ENCODE peak calls at places on chromosomes 16 and 17, in eight cellular contexts. E, V, Q, F, X, Y, D and O are unnamed samples.

GRCh38 chr16:30829130-30830071 is 42.4 kb upstream of the ZNF629 start:
- DNase-seq in E (no peak), V (no peak), Q (no peak), F (peak; percentile 35), X (no peak), Y (peak; percentile 22), D (no peak), O (no peak)

GRCh38 chr16:73504591-73504990 is 456.7 kb upstream of the ZFHX3 start:
- DNase-seq in E (no peak), V (no peak), Q (no peak), F (no peak), X (no peak), Y (no peak), D (no peak), O (no peak)

GRCh38 chr17:48749621-48750553 is 21.3 kb upstream of the HOXB13 start:
- DNase-seq in E (no peak), V (no peak), Q (no peak), F (no peak), X (no peak), Y (no peak), D (no peak), O (no peak)

GRCh38 chr17:57277923-57278604 is 21.7 kb downstream of the MSI2 start:
- DNase-seq in E (no peak), V (no peak), Q (no peak), F (no peak), X (no peak), Y (no peak), D (no peak), O (no peak)

GRCh38 chr17:29091591-29092291 is 48.8 kb downstream of the PIPOX start:
- DNase-seq in E (no peak), V (no peak), Q (no peak), F (no peak), X (no peak), Y (no peak), D (no peak), O (no peak)

GRCh38 chr16:2985457-2985856 is 5.2 kb upstream of the PKMYT1 start:
- DNase-seq in E (no peak), V (no peak), Q (no peak), F (no peak), X (no peak), Y (no peak), D (no peak), O (no peak)

GRCh38 chr17:82021728-82022309 is 859 bp downstream of the CENPX start:
- DNase-seq in E (no peak), V (no peak), Q (no peak), F (no peak), X (no peak), Y (peak; percentile 79), D (no peak), O (peak; percentile 69)

GRCh38 chr17:32099686-32100085 is 42.6 kb upstream of the RHOT1 start:
- DNase-seq in E (no peak), V (no peak), Q (no peak), F (no peak), X (no peak), Y (no peak), D (no peak), O (no peak)

GRCh38 chr16:19840524-19841110 is 44.0 kb downstream of the GPRC5B start:
- DNase-seq in E (no peak), V (no peak), Q (no peak), F (no peak), X (no peak), Y (peak; percentile 9), D (no peak), O (no peak)

GRCh38 chr17:41664587-41665565 is 23.8 kb upstream of the EIF1 start:
- DNase-seq in E (no peak), V (no peak), Q (no peak), F (no peak), X (peak; percentile 81), Y (no peak), D (no peak), O (no peak)

GRCh38 chr16:29807426-29808218 is 1.3 kb downstream of the MAZ start:
- DNase-seq in E (peak; percentile 98), V (peak; percentile 88), Q (peak; percentile 96), F (peak; percentile 95), X (peak; percentile 97), Y (peak; percentile 96), D (peak; percentile 92), O (peak; percentile 95)

GRCh38 chr17:73933871-73934270 is 269.6 kb upstream of the RPL38 start:
- DNase-seq in E (no peak), V (no peak), Q (no peak), F (no peak), X (no peak), Y (no peak), D (no peak), O (no peak)

GRCh38 chr17:7001562-7001961 is 5.7 kb downstream of the ALOX12 start:
- DNase-seq in E (peak; percentile 84), V (no peak), Q (peak; percentile 35), F (peak; percentile 65), X (no peak), Y (peak; percentile 70), D (no peak), O (peak; percentile 75)

GRCh38 chr16:82625066-82625968 is 1.5 kb upstream of the CDH13 start:
- DNase-seq in E (no peak), V (no peak), Q (peak; percentile 26), F (no peak), X (no peak), Y (no peak), D (no peak), O (no peak)

GRCh38 chr17:63491976-63492575 is 15.2 kb downstream of the ACE start:
- DNase-seq in E (no peak), V (no peak), Q (no peak), F (no peak), X (no peak), Y (no peak), D (no peak), O (no peak)

GRCh38 chr16:15811778-15812750 is 44.8 kb downstream of the MYH11 start:
- DNase-seq in E (no peak), V (no peak), Q (peak; percentile 72), F (peak; percentile 69), X (peak; percentile 27), Y (no peak), D (peak; percentile 88), O (no peak)

GRCh38 chr16:80210787-80211186 is 330.0 kb upstream of the DYNLRB2 start:
- DNase-seq in E (peak; percentile 87), V (no peak), Q (no peak), F (no peak), X (no peak), Y (no peak), D (peak; percentile 54), O (no peak)

GRCh38 chr17:27569257-27569722 is 61.7 kb upstream of the LGALS9 start:
- DNase-seq in E (no peak), V (peak; percentile 45), Q (no peak), F (peak; percentile 63), X (peak; percentile 82), Y (peak; percentile 93), D (peak; percentile 46), O (peak; percentile 90)

GRCh38 chr17:34990921-34991365 is 10.6 kb downstream of the LIG3 start:
- DNase-seq in E (no peak), V (no peak), Q (no peak), F (no peak), X (no peak), Y (no peak), D (no peak), O (no peak)

GRCh38 chr17:82670661-82671060 is 22.4 kb upstream of the WDR45B start:
- DNase-seq in E (no peak), V (no peak), Q (no peak), F (no peak), X (no peak), Y (no peak), D (no peak), O (no peak)

GRCh38 chr17:82815354-82815753 is 24.5 kb downstream of the ZNF750 start:
- DNase-seq in E (no peak), V (no peak), Q (no peak), F (no peak), X (no peak), Y (no peak), D (no peak), O (no peak)

DNA sequence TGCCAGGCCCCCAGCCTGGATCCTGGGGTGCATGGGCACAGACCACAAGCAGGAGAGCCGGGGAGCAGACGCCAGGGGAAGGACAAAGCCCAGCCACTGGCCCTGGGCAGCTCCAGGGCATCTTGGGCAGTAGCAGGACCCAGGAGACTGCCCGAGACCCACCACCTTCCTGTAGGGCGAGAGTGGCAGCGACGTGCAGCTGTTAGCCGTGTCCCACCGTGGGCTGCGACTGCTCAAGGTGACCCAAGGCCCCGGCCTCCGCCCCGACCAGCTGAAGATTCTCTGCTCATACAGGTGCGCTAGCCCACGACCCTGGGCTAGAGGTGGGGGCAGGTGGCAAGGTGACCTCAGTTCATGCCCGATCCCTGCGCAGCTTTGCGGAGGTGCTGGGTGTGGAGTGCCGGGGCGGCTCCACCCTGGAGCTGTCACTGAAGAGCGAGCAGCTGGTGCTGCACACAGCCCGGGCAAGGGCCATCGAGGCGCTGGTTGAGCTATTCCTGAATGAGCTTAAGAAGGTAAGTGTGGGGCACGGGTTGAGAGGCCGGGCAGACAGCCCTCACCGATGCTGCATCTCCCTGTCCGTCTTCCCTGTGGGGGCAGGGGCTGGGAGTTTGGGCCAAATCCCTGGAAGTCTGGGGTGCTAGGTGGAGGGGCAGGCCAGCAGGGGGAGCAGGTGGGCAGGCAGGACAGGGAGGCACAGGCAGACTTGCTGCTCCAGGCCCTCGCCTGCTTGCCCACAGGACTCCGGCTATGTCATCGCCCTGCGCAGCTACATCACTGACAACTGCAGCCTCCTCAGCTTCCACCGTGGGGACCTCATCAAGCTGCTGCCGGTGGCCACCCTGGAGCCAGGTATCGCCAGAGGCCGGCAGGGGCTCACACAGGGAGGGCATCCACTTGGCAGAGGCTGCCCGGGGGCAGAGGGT is 13.5 kb upstream of the SMIM5 start:
- DNase-seq in E (no peak), V (no peak), Q (no peak), F (peak; percentile 70), X (no peak), Y (peak; percentile 67), D (no peak), O (peak; percentile 46)
- TF ChIP-seq POLR2A in E (no peak), V (no peak), Q (no peak), F (no peak), X (no peak), Y (no peak), D (no peak), O (no peak)

GRCh38 chr17:49851387-49852291 is 3.8 kb upstream of the TAC4 start:
- DNase-seq in E (peak; percentile 95), V (peak; percentile 61), Q (peak; percentile 80), F (peak; percentile 73), X (peak; percentile 91), Y (peak; percentile 82), D (peak; percentile 75), O (peak; percentile 60)
- TF ChIP-seq POLR2A in E (no peak), V (no peak), Q (no peak), F (no peak), X (no peak), Y (no peak), D (no peak), O (no peak)

GRCh38 chr17:72580321-72581127 is 459.7 kb downstream of the SOX9 start:
- DNase-seq in E (no peak), V (no peak), Q (no peak), F (peak; percentile 50), X (peak; percentile 1), Y (no peak), D (no peak), O (no peak)
- TF ChIP-seq POLR2A in E (no peak), V (no peak), Q (no peak), F (no peak), X (no peak), Y (no peak), D (no peak), O (no peak)

DNA sequence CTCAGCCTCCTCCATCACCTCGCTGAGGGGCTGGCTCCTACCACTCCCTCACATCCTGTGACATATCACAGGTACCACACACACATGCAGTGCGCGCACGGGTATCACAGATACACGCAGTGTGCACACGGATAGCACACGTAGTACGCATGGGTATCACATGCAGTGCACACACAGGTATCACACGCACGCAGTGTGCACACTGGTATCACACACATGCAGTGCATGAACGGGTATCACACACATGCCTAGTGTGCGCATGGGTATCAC is 30.1 kb downstream of the ACSF3 start:
- DNase-seq in E (no peak), V (no peak), Q (no peak), F (no peak), X (peak; percentile 65), Y (no peak), D (no peak), O (no peak)
- TF ChIP-seq POLR2A in E (no peak), V (no peak), Q (no peak), F (no peak), X (no peak), Y (no peak), D (no peak), O (no peak)